ENCODE peak calls at places on chromosomes 5 and 9, in nine cellular contexts. One of them, this sample, is unnamed.
A peak's percentile ranks its signal among the peaks of the same experiment; 100 is the strongest.

GRCh38 chr9:117403403-117403811 is 11.4 kb downstream of the ASTN2 start:
- DNase-seq in bronchial epithelial cell: no peak
- DNase-seq in anterior cingulate cortex: peak; percentile 54
- DNase-seq in foreskin fibroblast: no peak
- DNase-seq in Kasumi-1: no peak
- DNase-seq in OCI-LY7: no peak
- DNase-seq in mucosa of descending colon: no peak
- DNase-seq in activated naive CD4-positive, alpha-beta T cell treated with anti-CD3 and anti-CD28 coated beads, Interleukin-2, amount 10 ng/mL, durations not matched to agents 7 days and 5 days: no peak
- DNase-seq in NCI-H460: no peak
- DNase-seq in this sample: no peak

GRCh38 chr9:73738741-73739530 is 587.3 kb downstream of the ANXA1 start:
- DNase-seq in activated naive CD4-positive, alpha-beta T cell treated with anti-CD3 and anti-CD28 coated beads, Interleukin-2, amount 10 ng/mL, durations not matched to agents 7 days and 5 days: no peak
- DNase-seq in NCI-H460: no peak
- DNase-seq in Kasumi-1: no peak
- DNase-seq in OCI-LY7: no peak
- DNase-seq in bronchial epithelial cell: no peak
- DNase-seq in mucosa of descending colon: no peak
- DNase-seq in anterior cingulate cortex: no peak
- DNase-seq in foreskin fibroblast: peak; percentile 6
- DNase-seq in this sample: no peak

GRCh38 chr9:27564685-27565084 is 8.6 kb downstream of the C9orf72 start:
- DNase-seq in activated naive CD4-positive, alpha-beta T cell treated with anti-CD3 and anti-CD28 coated beads, Interleukin-2, amount 10 ng/mL, durations not matched to agents 7 days and 5 days: no peak
- DNase-seq in mucosa of descending colon: no peak
- DNase-seq in anterior cingulate cortex: no peak
- DNase-seq in bronchial epithelial cell: no peak
- DNase-seq in foreskin fibroblast: no peak
- DNase-seq in NCI-H460: no peak
- DNase-seq in Kasumi-1: no peak
- DNase-seq in OCI-LY7: no peak
- DNase-seq in this sample: no peak

GRCh38 chr5:67732921-67733320 is 482.6 kb upstream of the PIK3R1 start:
- DNase-seq in bronchial epithelial cell: no peak
- DNase-seq in foreskin fibroblast: no peak
- DNase-seq in anterior cingulate cortex: no peak
- DNase-seq in OCI-LY7: no peak
- DNase-seq in activated naive CD4-positive, alpha-beta T cell treated with anti-CD3 and anti-CD28 coated beads, Interleukin-2, amount 10 ng/mL, durations not matched to agents 7 days and 5 days: no peak
- DNase-seq in Kasumi-1: no peak
- DNase-seq in mucosa of descending colon: no peak
- DNase-seq in NCI-H460: no peak
- DNase-seq in this sample: no peak

GRCh38 chr9:34085581-34086500 is 37.2 kb upstream of the UBAP2 start:
- DNase-seq in bronchial epithelial cell: no peak
- DNase-seq in anterior cingulate cortex: no peak
- DNase-seq in Kasumi-1: no peak
- DNase-seq in NCI-H460: no peak
- DNase-seq in OCI-LY7: no peak
- DNase-seq in activated naive CD4-positive, alpha-beta T cell treated with anti-CD3 and anti-CD28 coated beads, Interleukin-2, amount 10 ng/mL, durations not matched to agents 7 days and 5 days: no peak
- DNase-seq in mucosa of descending colon: no peak
- DNase-seq in foreskin fibroblast: no peak
- DNase-seq in this sample: no peak

GRCh38 chr5:94463739-94464138 is 154.7 kb downstream of the KIAA0825 start:
- DNase-seq in activated naive CD4-positive, alpha-beta T cell treated with anti-CD3 and anti-CD28 coated beads, Interleukin-2, amount 10 ng/mL, durations not matched to agents 7 days and 5 days: no peak
- DNase-seq in bronchial epithelial cell: no peak
- DNase-seq in Kasumi-1: no peak
- DNase-seq in NCI-H460: no peak
- DNase-seq in mucosa of descending colon: no peak
- DNase-seq in foreskin fibroblast: peak; percentile 81
- DNase-seq in OCI-LY7: no peak
- DNase-seq in anterior cingulate cortex: no peak
- DNase-seq in this sample: no peak

GRCh38 chr9:22257026-22257425 is 189.6 kb upstream of the DMRTA1 start:
- DNase-seq in NCI-H460: no peak
- DNase-seq in Kasumi-1: no peak
- DNase-seq in anterior cingulate cortex: no peak
- DNase-seq in foreskin fibroblast: no peak
- DNase-seq in activated naive CD4-positive, alpha-beta T cell treated with anti-CD3 and anti-CD28 coated beads, Interleukin-2, amount 10 ng/mL, durations not matched to agents 7 days and 5 days: no peak
- DNase-seq in bronchial epithelial cell: peak; percentile 100
- DNase-seq in mucosa of descending colon: no peak
- DNase-seq in OCI-LY7: no peak
- DNase-seq in this sample: no peak

GRCh38 chr5:90898330-90899013 is 339.9 kb downstream of the ADGRV1 start:
- DNase-seq in Kasumi-1: no peak
- DNase-seq in bronchial epithelial cell: peak; percentile 95
- DNase-seq in NCI-H460: no peak
- DNase-seq in foreskin fibroblast: peak; percentile 38
- DNase-seq in anterior cingulate cortex: no peak
- DNase-seq in OCI-LY7: no peak
- DNase-seq in mucosa of descending colon: no peak
- DNase-seq in activated naive CD4-positive, alpha-beta T cell treated with anti-CD3 and anti-CD28 coated beads, Interleukin-2, amount 10 ng/mL, durations not matched to agents 7 days and 5 days: no peak
- DNase-seq in this sample: no peak

GRCh38 chr5:138177936-138178515 is 404 bp downstream of the BRD8 start:
- DNase-seq in Kasumi-1: peak; percentile 75
- DNase-seq in bronchial epithelial cell: peak; percentile 29
- DNase-seq in OCI-LY7: peak; percentile 49
- DNase-seq in anterior cingulate cortex: peak; percentile 35
- DNase-seq in foreskin fibroblast: peak; percentile 65
- DNase-seq in activated naive CD4-positive, alpha-beta T cell treated with anti-CD3 and anti-CD28 coated beads, Interleukin-2, amount 10 ng/mL, durations not matched to agents 7 days and 5 days: peak; percentile 62
- DNase-seq in NCI-H460: peak; percentile 15
- DNase-seq in mucosa of descending colon: peak; percentile 71
- DNase-seq in this sample: peak; percentile 30

GRCh38 chr9:94868462-94868861 is 142.0 kb downstream of the AOPEP start:
- DNase-seq in Kasumi-1: no peak
- DNase-seq in mucosa of descending colon: no peak
- DNase-seq in NCI-H460: no peak
- DNase-seq in anterior cingulate cortex: no peak
- DNase-seq in bronchial epithelial cell: no peak
- DNase-seq in foreskin fibroblast: no peak
- DNase-seq in activated naive CD4-positive, alpha-beta T cell treated with anti-CD3 and anti-CD28 coated beads, Interleukin-2, amount 10 ng/mL, durations not matched to agents 7 days and 5 days: no peak
- DNase-seq in OCI-LY7: no peak
- DNase-seq in this sample: no peak